ENCODE peak calls at places on chromosomes 13 and 19, in four cellular contexts. C is GM23338, O is MCF 10A, M is AG10803. D is an unnamed sample.
A peak's percentile ranks its signal among the peaks of the same experiment; 100 is the strongest.

GRCh38 chr13:19864018-19864338 is 529 bp upstream of the ZMYM5 start:
- DNase-seq in C (peak; percentile 54), O (peak; percentile 59), M (peak; percentile 73), D (peak; percentile 74)

GRCh38 chr19:49554701-49555181 is 25.6 kb downstream of the NOSIP start:
- DNase-seq in C (no peak), O (no peak), M (no peak), D (no peak)

GRCh38 chr13:113544071-113544891 is 40.3 kb upstream of the TFDP1 start:
- DNase-seq in C (no peak), O (no peak), M (no peak), D (no peak)

GRCh38 chr19:763181-763580 is 12.3 kb downstream of the MISP start:
- DNase-seq in C (no peak), O (no peak), M (no peak), D (no peak)

GRCh38 chr13:113275387-113275786 is 21.7 kb upstream of the LAMP1 start:
- DNase-seq in C (peak; percentile 77), O (peak; percentile 57), M (peak; percentile 58), D (peak; percentile 31)

GRCh38 chr13:97696921-97697320 is 256.6 kb upstream of the IPO5 start:
- DNase-seq in C (no peak), O (no peak), M (no peak), D (no peak)

GRCh38 chr13:80309926-80310325 is 31.0 kb downstream of the SPRY2 start:
- DNase-seq in C (no peak), O (no peak), M (no peak), D (no peak)

GRCh38 chr19:50836543-50837195 is 3.3 kb upstream of the KLK15 start:
- DNase-seq in C (peak; percentile 49), O (no peak), M (no peak), D (peak; percentile 24)

GRCh38 chr13:94415484-94415883 is 64.0 kb downstream of the DCT start:
- DNase-seq in C (no peak), O (no peak), M (no peak), D (no peak)

GRCh38 chr13:55483626-55484158 is 1657.0 kb upstream of the PRR20A start:
- DNase-seq in C (no peak), O (no peak), M (no peak), D (no peak)

GRCh38 chr19:3656073-3656746 is 29.6 kb upstream of the CACTIN start:
- DNase-seq in C (no peak), O (peak; percentile 13), M (peak; percentile 66), D (no peak)

GRCh38 chr19:32174386-32175113 is 170.9 kb upstream of the ZNF507 start:
- DNase-seq in C (no peak), O (no peak), M (no peak), D (no peak)

GRCh38 chr13:30934381-30934780 is 1.9 kb downstream of the TEX26 start:
- DNase-seq in C (peak; percentile 63), O (no peak), M (no peak), D (no peak)

GRCh38 chr19:30744741-30745475 is 372.7 kb downstream of the ZNF536 start:
- DNase-seq in C (no peak), O (no peak), M (no peak), D (no peak)

GRCh38 chr13:112776971-112777370 is 87.1 kb downstream of the ATP11A start:
- DNase-seq in C (no peak), O (no peak), M (no peak), D (no peak)

GRCh38 chr19:53308339-53308811 is 25.2 kb upstream of the ZNF845 start:
- DNase-seq in C (peak; percentile 96), O (no peak), M (no peak), D (no peak)

GRCh38 chr13:68145852-68146251 is 915.7 kb upstream of the PCDH9 start:
- DNase-seq in C (no peak), O (no peak), M (no peak), D (no peak)

GRCh38 chr19:1094978-1095701 is at the start of gene POLR2E:
- DNase-seq in C (peak; percentile 98), O (peak; percentile 98), M (peak; percentile 98), D (peak; percentile 99)

GRCh38 chr19:17160908-17161307 is 54.2 kb upstream of the USE1 start:
- DNase-seq in C (no peak), O (no peak), M (no peak), D (no peak)

GRCh38 chr13:98890186-98890585 is 87.7 kb downstream of the DOCK9 start:
- DNase-seq in C (no peak), O (peak; percentile 85), M (peak; percentile 86), D (no peak)

DNA sequence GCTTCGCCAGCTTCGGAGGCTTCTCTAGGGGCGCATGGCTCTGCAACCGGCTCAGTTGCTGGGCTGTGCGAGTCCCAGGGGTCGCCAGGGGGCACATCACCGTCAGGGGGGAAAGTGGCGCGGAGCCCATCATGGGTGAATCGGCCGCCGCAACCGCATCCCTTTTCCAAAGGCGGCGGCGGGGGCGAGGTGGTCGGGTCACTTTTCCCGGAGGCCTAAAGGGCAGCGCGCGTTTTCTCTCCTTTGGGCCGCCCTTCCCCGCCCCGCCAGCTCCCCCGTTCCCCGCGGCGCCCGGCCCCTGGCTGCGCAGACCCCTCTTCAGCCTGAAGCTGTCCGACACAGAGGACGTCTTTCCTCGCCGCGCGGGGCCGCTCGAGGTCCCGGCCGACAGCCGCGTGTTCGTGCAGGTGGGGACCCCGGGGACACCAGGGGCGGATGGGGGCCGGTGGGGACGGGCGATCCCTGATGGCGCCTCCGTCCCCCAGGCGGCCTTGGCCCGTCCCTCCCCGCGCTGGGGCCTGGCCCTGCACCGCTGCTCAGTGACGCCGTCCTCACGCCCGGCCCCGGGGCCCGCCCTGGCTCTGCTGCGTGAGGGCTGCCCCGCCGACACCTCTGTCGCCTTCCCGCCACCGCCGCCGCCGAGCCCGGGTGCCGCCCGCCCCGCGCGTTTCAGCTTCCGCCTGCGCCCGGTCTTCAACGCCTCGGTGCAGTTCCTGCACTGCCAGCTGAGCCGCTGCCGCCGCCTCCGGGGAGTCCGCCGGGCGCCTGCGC is 1.7 kb downstream of the TGFBR3L start:
- DNase-seq in C (peak; percentile 71), O (no peak), M (no peak), D (peak; percentile 75)
- TF ChIP-seq CTCF in C (peak; percentile 31), O (no peak), M (no peak), D (no peak)

DNA sequence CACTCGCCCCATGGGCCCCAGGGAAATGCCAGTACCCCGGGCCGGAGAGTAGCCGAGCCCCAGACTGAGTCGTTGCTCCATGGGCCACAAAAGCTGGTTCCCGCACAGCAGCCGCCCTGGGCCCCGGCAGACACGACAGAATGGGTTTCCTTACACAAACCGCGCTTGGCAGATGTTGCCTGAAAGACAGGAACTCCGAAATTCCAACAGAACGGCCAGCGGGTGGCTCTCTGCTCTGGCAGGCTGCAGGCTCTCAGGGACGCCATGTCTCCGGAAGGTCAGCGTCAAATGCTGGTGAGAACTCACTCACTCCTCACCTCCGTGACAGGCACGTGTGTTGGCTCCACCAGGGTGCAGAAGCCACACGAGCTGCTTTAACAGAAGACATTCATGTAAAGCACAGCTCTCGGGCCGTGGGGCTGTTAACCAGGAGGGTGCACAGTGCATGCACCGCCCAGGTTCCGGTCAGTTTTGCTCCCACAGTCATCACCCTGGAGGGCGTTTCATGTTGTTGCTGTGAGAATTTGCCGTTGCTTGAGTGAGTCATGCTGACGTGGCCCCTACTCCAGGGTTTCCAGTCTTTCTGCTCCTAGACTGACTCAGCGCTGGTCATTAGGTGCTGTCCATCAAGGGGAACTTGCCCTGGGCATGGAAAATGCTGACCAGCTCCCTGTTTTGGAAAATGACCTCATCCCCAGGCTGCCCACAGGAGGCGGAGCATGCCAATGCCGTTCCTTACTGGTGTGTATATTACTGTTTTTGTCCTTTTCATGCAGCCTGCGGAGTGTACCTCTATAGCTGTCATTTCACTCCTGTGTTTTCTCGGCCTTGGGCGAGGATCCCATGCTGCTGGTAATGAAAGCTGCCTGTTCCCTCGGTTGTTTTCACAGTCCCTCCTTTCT is 44.8 kb downstream of the ANKRD10 start:
- DNase-seq in C (peak; percentile 82), O (peak; percentile 100), M (peak; percentile 98), D (no peak)
- TF ChIP-seq CTCF in C (peak; percentile 37), O (peak; percentile 13), M (no peak), D (no peak)

GRCh38 chr13:72696590-72696989 is 30.8 kb downstream of the MZT1 start:
- DNase-seq in C (no peak), O (peak; percentile 13), M (peak; percentile 6), D (no peak)
- TF ChIP-seq CTCF in C (no peak), O (peak; percentile 42), M (peak; percentile 40), D (peak; percentile 20)

GRCh38 chr13:39682310-39682709 is 26.8 kb downstream of the COG6 start:
- DNase-seq in C (no peak), O (no peak), M (no peak), D (no peak)

GRCh38 chr13:39675904-39676303 is 20.4 kb downstream of the COG6 start:
- DNase-seq in C (no peak), O (no peak), M (no peak), D (no peak)

GRCh38 chr13:39672378-39673132 is 17.1 kb downstream of the COG6 start:
- DNase-seq in C (no peak), O (no peak), M (no peak), D (no peak)

GRCh38 chr13:39676315-39676876 is 20.9 kb downstream of the COG6 start:
- DNase-seq in C (peak; percentile 77), O (peak; percentile 60), M (peak; percentile 49), D (peak; percentile 12)
- TF ChIP-seq CTCF in C (no peak), O (no peak), M (peak; percentile 57), D (peak; percentile 38)

GRCh38 chr19:46622118-46622446 is 2.8 kb downstream of the PTGIR start:
- DNase-seq in C (no peak), O (no peak), M (no peak), D (no peak)
- TF ChIP-seq CTCF in C (no peak), O (no peak), M (no peak), D (no peak)

DNA sequence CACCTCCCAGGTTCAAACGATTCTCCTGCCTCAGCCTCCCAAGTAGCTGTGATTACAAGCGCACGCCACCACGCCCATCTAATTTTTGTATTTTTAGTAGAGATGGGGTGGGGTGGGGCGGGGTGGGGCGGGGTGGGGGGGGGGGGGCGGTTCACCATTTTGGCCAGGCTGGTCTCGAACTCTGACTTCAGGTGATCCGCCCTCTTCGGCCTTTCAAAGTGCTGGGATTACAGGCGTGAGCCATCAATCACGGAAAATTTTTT is 541 bp upstream of the DPP9 start:
- DNase-seq in C (no peak), O (no peak), M (no peak), D (no peak)
- TF ChIP-seq CTCF in C (no peak), O (no peak), M (no peak), D (no peak)

DNA sequence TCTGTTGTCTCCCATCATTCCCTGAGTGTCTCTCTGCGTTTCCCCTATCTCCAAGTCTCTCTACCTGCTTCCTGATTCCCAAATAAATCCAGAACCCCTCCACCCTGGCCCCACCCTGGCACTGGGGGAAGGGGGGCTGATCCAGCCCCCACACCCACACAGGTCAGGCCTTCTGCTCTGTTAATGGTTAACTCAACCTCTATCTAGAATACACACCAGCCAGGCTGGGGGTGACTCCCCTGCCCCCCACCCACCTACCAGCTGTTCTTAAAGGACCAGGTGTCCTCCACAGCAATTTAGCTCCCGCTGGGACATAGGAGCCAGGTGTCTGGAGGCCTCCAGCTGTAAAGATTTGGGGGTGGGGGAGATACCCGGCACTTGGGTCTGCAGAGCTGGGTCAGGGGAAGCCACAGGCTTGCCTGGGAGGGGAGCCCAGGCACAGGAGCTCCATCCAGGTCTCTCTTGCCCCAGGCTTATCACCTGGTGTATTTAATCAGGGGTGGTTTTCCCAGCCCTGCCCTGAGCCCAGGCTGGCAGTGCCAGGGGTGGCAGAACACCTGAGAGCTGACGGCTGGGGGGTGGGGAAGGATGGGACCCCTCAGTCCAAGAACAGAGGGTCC is 3.9 kb downstream of the IRF2BP1 start:
- DNase-seq in C (peak; percentile 76), O (no peak), M (no peak), D (no peak)
- TF ChIP-seq CTCF in C (no peak), O (no peak), M (no peak), D (no peak)

D was measured in GM13977.